ENCODE peak calls at places on chromosomes 7 and 10, in nine cellular contexts. F is neuronal stem cell, X is ureter, Q is kidney epithelial cell, R is T-helper 2 cell, O is H54, T is EL, M is lower lobe of right lung, C is HCT116. E is an unnamed sample.

GRCh38 chr7:128899392-128899791 is 11.1 kb downstream of the KCP start:
- DNase-seq in F (no peak), X (no peak), Q (no peak), R (no peak), O (no peak), T (no peak), M (no peak), C (no peak), E (no peak)

GRCh38 chr7:132307465-132307864 is 268.8 kb downstream of the PLXNA4 start:
- DNase-seq in F (no peak), X (no peak), Q (no peak), R (no peak), O (no peak), T (no peak), M (no peak), C (no peak), E (no peak)

GRCh38 chr7:26403640-26404039 is 112.0 kb downstream of the SNX10 start:
- DNase-seq in F (no peak), X (no peak), Q (no peak), R (no peak), O (no peak), T (no peak), M (no peak), C (no peak), E (no peak)

GRCh38 chr10:34024708-34025425 is 690.4 kb upstream of the NRP1 start:
- DNase-seq in F (no peak), X (no peak), Q (no peak), R (no peak), O (no peak), T (peak; percentile 16), M (no peak), C (peak; percentile 29), E (no peak)

GRCh38 chr7:230274-230673 is 37.9 kb downstream of the FAM20C start:
- DNase-seq in F (no peak), X (no peak), Q (no peak), R (no peak), O (no peak), T (no peak), M (no peak), C (no peak), E (no peak)

GRCh38 chr10:49539320-49539885 is 482 bp upstream of the ERCC6 start:
- DNase-seq in F (peak; percentile 45), X (peak; percentile 45), Q (no peak), R (peak; percentile 6), O (peak; percentile 21), T (peak; percentile 61), M (peak; percentile 60), C (peak; percentile 18), E (no peak)

GRCh38 chr7:2314209-2314955 is at the start of gene SNX8:
- DNase-seq in F (peak; percentile 78), X (peak; percentile 95), Q (peak; percentile 45), R (peak; percentile 96), O (peak; percentile 100), T (peak; percentile 85), M (peak; percentile 93), C (peak; percentile 76), E (peak; percentile 92)

GRCh38 chr10:128221787-128222186 is 95.6 kb upstream of the MKI67 start:
- DNase-seq in F (no peak), X (no peak), Q (no peak), R (no peak), O (no peak), T (no peak), M (no peak), C (no peak), E (no peak)

GRCh38 chr10:77036993-77037734 is 600.4 kb downstream of the KCNMA1 start:
- DNase-seq in F (peak; percentile 56), X (no peak), Q (no peak), R (no peak), O (peak; percentile 13), T (peak; percentile 13), M (no peak), C (peak; percentile 51), E (no peak)

GRCh38 chr7:84337386-84337785 is 142.8 kb upstream of the SEMA3A start:
- DNase-seq in F (no peak), X (no peak), Q (no peak), R (no peak), O (no peak), T (peak; percentile 22), M (no peak), C (no peak), E (no peak)

GRCh38 chr7:22858640-22859561 is 36.3 kb upstream of the TOMM7 start:
- DNase-seq in F (no peak), X (no peak), Q (peak; percentile 69), R (no peak), O (peak; percentile 87), T (peak; percentile 96), M (no peak), C (peak; percentile 69), E (no peak)

GRCh38 chr7:101162551-101163280 is 2.7 kb downstream of the VGF start:
- DNase-seq in F (no peak), X (no peak), Q (no peak), R (no peak), O (peak; percentile 69), T (peak; percentile 68), M (peak; percentile 61), C (no peak), E (peak; percentile 58)

GRCh38 chr7:20484366-20484765 is 131.1 kb upstream of the ABCB5 start:
- DNase-seq in F (no peak), X (no peak), Q (no peak), R (no peak), O (no peak), T (no peak), M (no peak), C (no peak), E (no peak)

GRCh38 chr10:24446739-24447138 is 237.8 kb downstream of the KIAA1217 start:
- DNase-seq in F (no peak), X (no peak), Q (no peak), R (no peak), O (no peak), T (peak; percentile 96), M (no peak), C (no peak), E (no peak)

GRCh38 chr7:17552952-17553351 is 254.5 kb downstream of the AHR start:
- DNase-seq in F (no peak), X (no peak), Q (no peak), R (no peak), O (no peak), T (no peak), M (no peak), C (no peak), E (no peak)